ENCODE peak calls at places on chromosome 7, in five cellular contexts. R is IMR-90, L is AG04450, P is HCT116, E is heart right ventricle. H is an unnamed sample. For H3K27me3, the result is how much of the 10 kb centered on the place peaks cover.

GRCh38 chr7:17680943-17681351 is 259.3 kb downstream of the SNX13 start:
- DNase-seq in R (peak), L (no peak), P (peak), E (no peak), H (no peak)

GRCh38 chr7:3712841-3713240 is 411.8 kb downstream of the SDK1 start:
- DNase-seq in R (no peak), L (no peak), P (no peak), E (no peak), H (no peak)

GRCh38 chr7:119900996-119901395 is 372.0 kb upstream of the KCND2 start:
- DNase-seq in R (no peak), L (no peak), P (no peak), E (no peak), H (peak)

GRCh38 chr7:18553585-18554055 is 58.1 kb downstream of the HDAC9 start:
- DNase-seq in R (no peak), L (no peak), P (no peak), E (no peak), H (no peak)

GRCh38 chr7:85070967-85071628 is 115.8 kb downstream of the SEMA3D start:
- DNase-seq in R (peak), L (no peak), P (no peak), E (no peak), H (peak)

GRCh38 chr7:36967387-36967786 is 243.1 kb upstream of the AOAH start:
- DNase-seq in R (peak), L (peak), P (peak), E (peak), H (peak)

GRCh38 chr7:43649755-43650274 is 66.9 kb downstream of the STK17A start:
- DNase-seq in R (peak), L (no peak), P (no peak), E (no peak), H (no peak)

GRCh38 chr7:2688409-2689342 is 674 bp downstream of the AMZ1 start:
- DNase-seq in R (no peak), L (no peak), P (no peak), E (no peak), H (no peak)

GRCh38 chr7:18154707-18155106 is 127.1 kb upstream of the PRPS1L1 start:
- DNase-seq in R (no peak), L (no peak), P (no peak), E (no peak), H (no peak)

GRCh38 chr7:49803812-49804211 is 30.4 kb downstream of the VWC2 start:
- DNase-seq in R (no peak), L (no peak), P (no peak), E (no peak), H (no peak)

GRCh38 chr7:129258649-129259389 is 34.0 kb downstream of the AHCYL2 start:
- DNase-seq in R (no peak), L (no peak), P (no peak), E (no peak), H (no peak)

GRCh38 chr7:91201731-91202130 is 62.5 kb upstream of the FZD1 start:
- DNase-seq in R (no peak), L (no peak), P (no peak), E (no peak), H (no peak)

GRCh38 chr7:104126411-104126841 is 81.4 kb downstream of the ORC5 start:
- DNase-seq in R (no peak), L (no peak), P (no peak), E (no peak), H (no peak)

GRCh38 chr7:120989571-120990220 is 1.2 kb downstream of the CPED1 start:
- DNase-seq in R (peak), L (no peak), P (no peak), E (peak), H (no peak)

GRCh38 chr7:8051998-8052397 is 83.4 kb downstream of the GLCCI1 start:
- DNase-seq in R (no peak), L (no peak), P (no peak), E (no peak), H (no peak)

GRCh38 chr7:139825666-139826290 is 3.3 kb upstream of the TBXAS1 start:
- DNase-seq in R (peak), L (peak), P (no peak), E (no peak), H (peak)

GRCh38 chr7:79876769-79877362 is 257.8 kb upstream of the GNAI1 start:
- DNase-seq in R (peak), L (peak), P (no peak), E (no peak), H (peak)

GRCh38 chr7:40234046-40234445 is 99.2 kb downstream of the SUGCT start:
- DNase-seq in R (no peak), L (no peak), P (no peak), E (no peak), H (no peak)

DNA sequence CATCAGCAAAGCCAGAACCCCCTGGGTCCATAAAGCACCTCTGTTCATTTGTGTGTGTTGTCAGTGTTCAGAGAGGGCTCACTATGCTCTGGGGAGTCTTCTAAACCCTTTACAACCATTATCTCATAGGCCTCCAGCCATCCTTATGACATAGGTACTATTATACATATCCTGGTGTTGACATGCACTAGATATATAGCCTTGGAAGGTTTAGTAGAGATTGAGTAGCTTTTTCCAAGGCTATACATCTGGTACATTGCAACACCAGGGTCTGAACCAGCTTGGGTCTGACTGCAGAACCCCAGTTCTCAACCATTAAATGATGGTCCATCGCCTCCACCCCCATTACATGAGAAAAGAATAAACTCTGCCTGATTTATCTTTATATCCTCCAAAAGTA is 253.6 kb upstream of the MKLN1 start:
- DNase-seq in R (no peak), L (no peak), P (no peak), E (no peak), H (no peak)
- H3K4me3 ChIP-seq in R (no peak), L (no peak), P (no peak), E (no peak), H (no peak)

GRCh38 chr7:102991077-102991539 is 78.3 kb downstream of the LRRC17 start:
- DNase-seq in R (no peak), L (no peak), P (no peak), E (no peak), H (no peak)
- H3K27ac ChIP-seq in R (peak), L (peak), P (peak), E (peak), H (peak)

GRCh38 chr7:1384113-1384415 is 75.2 kb downstream of the MICALL2 start:
- DNase-seq in R (no peak), L (no peak), P (no peak), E (no peak), H (no peak)
- H3K27me3 ChIP-seq in R (half or more), L (under half), P (under half), E (half or more), H (under half)

DNA sequence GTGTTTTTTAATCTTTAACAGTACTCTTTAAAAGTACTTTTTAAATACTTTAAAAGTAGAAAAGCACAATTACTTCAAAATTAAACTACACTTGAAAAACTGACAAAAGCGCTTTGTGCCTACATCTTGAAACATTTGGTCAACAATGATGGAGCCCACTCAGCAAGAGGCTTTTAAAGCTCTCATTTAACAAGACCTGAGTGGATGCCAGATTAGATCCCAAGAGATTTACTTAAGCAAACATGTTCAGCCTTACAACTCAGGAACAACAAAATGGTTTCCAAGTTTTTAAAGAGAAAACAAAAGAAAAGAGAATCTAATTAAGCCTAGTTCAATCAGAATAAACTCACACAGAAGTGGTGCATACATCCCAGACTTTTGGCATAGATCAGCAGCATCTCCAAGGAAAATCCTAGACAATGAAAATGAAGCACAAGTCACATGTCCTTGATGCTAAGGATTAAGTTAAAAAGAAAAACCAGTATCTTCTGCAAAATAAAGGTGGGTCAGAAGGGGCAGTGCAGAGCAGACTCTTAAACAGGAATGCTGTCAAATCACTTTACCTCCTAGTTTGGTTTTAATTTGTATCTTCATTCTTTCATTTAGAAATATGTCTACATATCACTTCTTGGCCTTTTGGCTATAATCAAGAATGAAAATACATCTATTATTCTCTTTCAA is 26.2 kb downstream of the HIBADH start:
- DNase-seq in R (no peak), L (no peak), P (no peak), E (no peak), H (no peak)
- H3K4me3 ChIP-seq in R (no peak), L (no peak), P (no peak), E (no peak), H (no peak)

GRCh38 chr7:31071316-31071715 is 19.2 kb downstream of the ADCYAP1R1 start:
- DNase-seq in R (no peak), L (no peak), P (no peak), E (no peak), H (no peak)
- H3K27ac ChIP-seq in R (no peak), L (no peak), P (no peak), E (no peak), H (no peak)

DNA sequence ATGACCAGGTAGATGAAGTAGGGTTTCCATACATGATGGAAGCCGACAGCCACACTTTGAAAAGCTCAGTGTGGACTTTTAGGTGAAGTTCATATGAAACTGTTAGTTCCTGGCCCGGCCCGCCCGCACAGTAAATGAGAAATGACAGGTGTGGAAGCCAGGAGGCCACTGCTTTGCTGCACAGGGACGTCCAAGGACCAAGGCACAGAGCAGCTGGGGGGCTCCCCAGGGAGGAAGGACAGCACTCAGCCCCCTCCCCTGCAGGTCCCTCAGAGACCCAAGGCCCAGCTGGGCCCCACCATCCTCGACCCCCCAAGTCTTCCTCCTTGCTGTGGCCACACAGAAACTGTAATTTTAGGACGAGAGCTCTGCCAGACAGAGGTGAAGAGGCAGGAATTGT is 219.2 kb downstream of the PTPRN2 start:
- DNase-seq in R (no peak), L (no peak), P (no peak), E (no peak), H (no peak)
- H3K27me3 ChIP-seq in R (under half), L (under half), P (under half), E (under half), H (under half)

DNA sequence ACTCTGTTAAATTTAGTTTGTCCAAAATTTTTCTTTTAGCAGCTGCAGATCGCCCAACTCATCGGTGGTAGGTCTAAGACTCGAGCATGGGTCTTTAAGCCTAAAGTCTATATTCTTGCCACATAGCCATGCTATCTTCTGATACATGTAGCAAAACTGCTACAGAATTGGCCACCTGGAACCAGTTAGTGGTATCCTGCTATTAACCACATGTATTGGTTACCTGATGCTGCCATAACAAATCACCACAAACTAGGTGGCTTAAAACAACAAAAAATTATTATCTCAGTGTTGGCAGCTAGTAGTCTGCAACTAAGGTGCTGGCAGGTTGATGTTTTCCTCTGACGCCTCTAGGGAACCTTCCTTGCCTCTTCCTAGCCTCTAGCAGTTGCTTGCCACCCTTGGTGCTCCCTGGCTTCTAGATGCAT is 96.7 kb upstream of the PIK3CG start:
- DNase-seq in R (no peak), L (no peak), P (no peak), E (no peak), H (no peak)
- H3K4me3 ChIP-seq in R (peak), L (peak), P (no peak), E (no peak), H (no peak)

DNA sequence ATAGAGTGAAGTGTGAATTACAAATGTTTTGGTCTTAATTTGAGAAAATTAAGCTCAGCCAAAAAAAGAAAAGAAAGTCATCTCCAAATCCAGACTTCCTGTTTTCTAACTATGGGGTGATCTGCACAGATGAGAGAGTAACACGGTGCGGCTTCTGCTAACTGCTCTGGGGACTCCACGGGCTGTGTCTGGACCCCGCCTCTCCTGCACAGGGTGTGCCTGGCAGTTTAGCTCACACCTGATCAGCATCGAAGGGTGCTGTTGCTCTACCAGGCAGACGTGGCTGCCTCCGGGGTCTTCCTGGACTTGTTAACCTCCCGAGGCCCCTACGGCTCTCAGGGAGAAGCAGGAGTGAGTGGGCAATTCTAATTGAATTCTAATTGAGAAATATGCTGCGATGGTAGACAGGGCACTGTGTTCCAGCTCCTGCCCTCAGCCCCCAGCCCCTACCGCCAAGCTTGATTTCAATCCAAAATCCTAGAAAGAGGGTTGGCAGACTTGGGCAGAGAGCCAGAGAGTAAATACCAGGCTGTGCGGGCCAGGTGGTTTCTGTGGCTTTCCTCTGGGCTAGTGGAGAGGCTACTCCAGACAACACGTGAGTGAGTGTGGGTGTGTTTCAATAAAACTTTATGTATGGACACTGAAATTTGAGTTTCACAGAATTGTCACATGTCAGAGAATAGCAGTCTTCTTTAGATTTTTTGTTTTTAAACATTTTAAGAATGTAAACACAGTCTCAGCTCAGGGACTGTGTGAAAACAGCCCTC is 13.4 kb downstream of the SHH start:
- DNase-seq in R (no peak), L (no peak), P (no peak), E (no peak), H (no peak)
- H3K27ac ChIP-seq in R (no peak), L (no peak), P (no peak), E (no peak), H (no peak)

GRCh38 chr7:122059516-122059915 is 84.5 kb downstream of the AASS start:
- DNase-seq in R (no peak), L (no peak), P (no peak), E (no peak), H (no peak)
- H3K27me3 ChIP-seq in R (under half), L (under half), P (under half), E (under half), H (under half)

GRCh38 chr7:66629659-66630058 is 978 bp downstream of the KCTD7 start:
- DNase-seq in R (no peak), L (no peak), P (no peak), E (no peak), H (no peak)

GRCh38 chr7:66628361-66629221 is at the start of gene KCTD7:
- DNase-seq in R (peak), L (peak), P (peak), E (peak), H (peak)

GRCh38 chr7:66631471-66631870 is 2.8 kb downstream of the KCTD7 start:
- DNase-seq in R (no peak), L (no peak), P (no peak), E (no peak), H (no peak)

GRCh38 chr7:66629222-66629658 is 559 bp downstream of the KCTD7 start:
- DNase-seq in R (no peak), L (no peak), P (no peak), E (no peak), H (no peak)

DNA sequence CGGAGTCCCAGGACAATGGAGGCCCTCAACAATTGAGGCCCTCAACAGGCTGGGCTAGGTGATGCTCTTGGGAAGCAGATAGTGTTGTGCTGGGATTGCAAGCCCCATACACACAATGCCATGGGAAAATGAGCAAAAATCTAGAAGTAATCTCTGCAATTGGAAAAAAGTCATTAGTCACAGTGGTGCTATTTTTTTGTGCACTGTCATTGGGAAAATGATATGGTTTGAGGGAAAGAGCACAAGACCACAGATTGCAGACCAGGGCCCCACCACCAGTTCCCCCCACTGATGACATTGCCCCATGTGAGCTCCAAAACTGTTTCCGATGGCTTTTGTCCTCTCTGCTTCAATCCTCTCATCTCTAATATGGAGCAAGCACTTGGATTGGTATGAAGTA is 1.8 kb downstream of the KCTD7 start:
- DNase-seq in R (no peak), L (no peak), P (no peak), E (no peak), H (no peak)
- H3K4me3 ChIP-seq in R (no peak), L (no peak), P (no peak), E (no peak), H (no peak)

H was measured in brain microvascular endothelial cell.